ENCODE peak calls at places on chromosome 1, in ten cellular contexts. V is HFF-Myc; E is islet precursor cell; T is activated CD4-positive, CD25-positive, alpha-beta regulatory T cell treated with anti-CD3 and anti-CD28 coated beads, Interleukin-2, amount 50 U/mL, for 16 hours; H is iris pigment epithelial cell; L is hippocampal formation; F is NCI-H524; M is effector memory CD8-positive, alpha-beta T cell; W is stimulated activated CD4-positive, alpha-beta T cell treated with anti-CD3 and anti-CD28 coated beads, TNF-alpha, amount 100 ng/mL, for 24 hours; J is dermis microvascular lymphatic vessel endothelial cell. D is an unnamed sample.

GRCh38 chr1:25083481-25084345 is 148.6 kb downstream of the SYF2 start:
- DNase-seq in E (no peak), F (no peak), T (no peak), L (no peak), V (no peak), J (no peak), M (no peak), W (no peak), H (no peak), D (no peak)

GRCh38 chr1:7478797-7479499 is 292.1 kb upstream of the VAMP3 start:
- DNase-seq in M (no peak), T (no peak), E (no peak), W (peak; percentile 1), H (peak; percentile 90), F (no peak), J (no peak), L (peak; percentile 15), V (no peak), D (peak; percentile 90)

GRCh38 chr1:192260076-192260475 is 56.7 kb upstream of the RGS21 start:
- DNase-seq in T (no peak), H (peak; percentile 25), M (no peak), F (no peak), E (no peak), W (no peak), V (no peak), J (peak; percentile 76), L (no peak), D (no peak)

GRCh38 chr1:211642870-211643269 is 32.6 kb downstream of the NEK2 start:
- DNase-seq in T (no peak), W (no peak), V (no peak), E (no peak), J (no peak), L (no peak), H (no peak), F (no peak), M (no peak), D (no peak)

GRCh38 chr1:183239220-183239742 is 53.2 kb downstream of the LAMC2 start:
- DNase-seq in L (no peak), W (no peak), V (no peak), H (no peak), F (no peak), T (no peak), E (peak; percentile 34), J (no peak), M (no peak), D (no peak)

GRCh38 chr1:6365047-6365446 is 28.5 kb downstream of the ACOT7 start:
- DNase-seq in M (no peak), F (no peak), E (no peak), V (no peak), H (no peak), T (no peak), L (no peak), W (peak; percentile 21), J (no peak), D (no peak)

GRCh38 chr1:243596441-243597183 is 253.4 kb downstream of the AKT3 start:
- DNase-seq in E (no peak), F (no peak), J (no peak), W (peak; percentile 12), T (peak; percentile 14), M (peak; percentile 14), L (no peak), H (peak; percentile 98), V (peak; percentile 71), D (no peak)

GRCh38 chr1:182816863-182817262 is 22.3 kb upstream of the DHX9 start:
- DNase-seq in J (no peak), W (no peak), E (no peak), F (no peak), T (no peak), H (no peak), V (no peak), L (no peak), M (no peak), D (no peak)

GRCh38 chr1:202576816-202577215 is 133.4 kb downstream of the SYT2 start:
- DNase-seq in L (no peak), J (peak; percentile 34), T (no peak), M (no peak), E (no peak), F (no peak), V (peak; percentile 89), H (peak; percentile 93), W (no peak), D (no peak)

GRCh38 chr1:11080931-11081330 is 18.7 kb downstream of the EXOSC10 start:
- DNase-seq in T (no peak), W (no peak), E (no peak), V (no peak), M (no peak), L (no peak), F (no peak), J (no peak), H (no peak), D (no peak)

GRCh38 chr1:21251773-21252471 is 38.3 kb downstream of the ECE1 start:
- DNase-seq in L (no peak), H (peak; percentile 98), V (peak; percentile 90), M (no peak), W (peak; percentile 47), E (peak; percentile 83), J (peak; percentile 97), T (no peak), F (no peak), D (no peak)

GRCh38 chr1:207750901-207751300 is 953 bp upstream of the CD46 start:
- DNase-seq in J (peak; percentile 22), V (no peak), T (no peak), W (no peak), M (no peak), E (no peak), F (no peak), L (no peak), H (no peak), D (peak; percentile 5)

GRCh38 chr1:169368406-169368769 is 393 bp downstream of the BLZF1 start:
- DNase-seq in W (no peak), F (no peak), J (peak; percentile 32), T (no peak), L (no peak), H (peak; percentile 26), V (no peak), E (peak; percentile 55), M (peak; percentile 13), D (peak; percentile 60)

GRCh38 chr1:75129660-75130311 is 4.4 kb upstream of the LHX8 start:
- DNase-seq in L (no peak), E (no peak), V (no peak), F (no peak), M (no peak), H (no peak), T (no peak), W (no peak), J (no peak), D (no peak)

GRCh38 chr1:57945045-57945444 is 521.2 kb upstream of the DAB1 start:
- DNase-seq in M (no peak), F (no peak), L (no peak), J (no peak), H (no peak), V (no peak), W (no peak), T (no peak), E (no peak), D (no peak)

GRCh38 chr1:20343149-20343936 is 52.7 kb downstream of the VWA5B1 start:
- DNase-seq in J (no peak), E (peak; percentile 76), F (peak; percentile 67), M (no peak), L (no peak), W (no peak), T (no peak), H (no peak), V (no peak), D (no peak)

GRCh38 chr1:27525296-27526271 is 35.6 kb upstream of the WASF2 start:
- DNase-seq in H (no peak), E (peak; percentile 71), V (no peak), M (no peak), L (peak; percentile 44), T (no peak), J (no peak), F (peak; percentile 73), W (peak; percentile 73), D (peak; percentile 80)

GRCh38 chr1:226212545-226212944 is 10.9 kb upstream of the MIXL1 start:
- DNase-seq in V (no peak), J (no peak), E (no peak), W (no peak), L (no peak), F (no peak), M (no peak), T (no peak), H (no peak), D (no peak)

GRCh38 chr1:162373072-162373427 is 3.6 kb downstream of the SPATA46 start:
- DNase-seq in W (no peak), H (no peak), E (no peak), T (no peak), M (no peak), L (no peak), J (no peak), F (no peak), V (no peak), D (no peak)

GRCh38 chr1:35660581-35661473 is 19.5 kb upstream of the PSMB2 start:
- DNase-seq in H (peak; percentile 54), J (peak; percentile 70), M (no peak), F (no peak), T (no peak), W (no peak), V (peak; percentile 55), L (no peak), E (peak; percentile 81), D (no peak)

GRCh38 chr1:63575340-63575826 is 17.8 kb upstream of the PGM1 start:
- DNase-seq in L (no peak), H (no peak), T (no peak), W (no peak), V (no peak), F (peak; percentile 23), J (peak; percentile 37), M (peak; percentile 14), E (no peak), D (peak; percentile 16)

D was measured in NCI-H526.